ENCODE peak calls at places on chromosomes 12 and 14, in nine cellular contexts. One of them, this sample, is unnamed.

GRCh38 chr12:115619889-115620288 is 657.6 kb downstream of the MED13L start:
- DNase-seq in endodermal cell: peak
- DNase-seq in AG04449: no peak
- DNase-seq in hepatocyte: no peak
- DNase-seq in progenitor cell of endocrine pancreas: no peak
- DNase-seq in B cell: no peak
- DNase-seq in left lung: no peak
- DNase-seq in WTC11: no peak
- DNase-seq in stomach: no peak
- DNase-seq in this sample: no peak

GRCh38 chr14:31955941-31956579 is 121.0 kb upstream of the ARHGAP5 start:
- DNase-seq in endodermal cell: no peak
- DNase-seq in AG04449: no peak
- DNase-seq in hepatocyte: no peak
- DNase-seq in progenitor cell of endocrine pancreas: no peak
- DNase-seq in B cell: no peak
- DNase-seq in left lung: no peak
- DNase-seq in WTC11: no peak
- DNase-seq in stomach: no peak
- DNase-seq in this sample: no peak

GRCh38 chr14:64423987-64424386 is 35.8 kb downstream of the MTHFD1 start:
- DNase-seq in endodermal cell: no peak
- DNase-seq in AG04449: no peak
- DNase-seq in hepatocyte: no peak
- DNase-seq in progenitor cell of endocrine pancreas: no peak
- DNase-seq in B cell: no peak
- DNase-seq in left lung: no peak
- DNase-seq in WTC11: no peak
- DNase-seq in stomach: no peak
- DNase-seq in this sample: no peak

GRCh38 chr12:46751173-46751572 is 74.6 kb downstream of the SLC38A4 start:
- DNase-seq in endodermal cell: no peak
- DNase-seq in AG04449: no peak
- DNase-seq in hepatocyte: no peak
- DNase-seq in progenitor cell of endocrine pancreas: no peak
- DNase-seq in B cell: no peak
- DNase-seq in left lung: no peak
- DNase-seq in WTC11: no peak
- DNase-seq in stomach: no peak
- DNase-seq in this sample: no peak

GRCh38 chr14:104416383-104416782 is 163.2 kb upstream of the C14orf180 start:
- DNase-seq in endodermal cell: no peak
- DNase-seq in AG04449: no peak
- DNase-seq in hepatocyte: no peak
- DNase-seq in progenitor cell of endocrine pancreas: no peak
- DNase-seq in B cell: no peak
- DNase-seq in left lung: no peak
- DNase-seq in WTC11: no peak
- DNase-seq in stomach: no peak
- DNase-seq in this sample: no peak

GRCh38 chr12:100372846-100373245 is 16.0 kb downstream of the SLC17A8 start:
- DNase-seq in endodermal cell: peak
- DNase-seq in AG04449: no peak
- DNase-seq in hepatocyte: no peak
- DNase-seq in progenitor cell of endocrine pancreas: no peak
- DNase-seq in B cell: no peak
- DNase-seq in left lung: no peak
- DNase-seq in WTC11: peak
- DNase-seq in stomach: no peak
- DNase-seq in this sample: no peak

GRCh38 chr12:4615667-4616066 is 33.2 kb downstream of the AKAP3 start:
- DNase-seq in endodermal cell: no peak
- DNase-seq in AG04449: no peak
- DNase-seq in hepatocyte: no peak
- DNase-seq in progenitor cell of endocrine pancreas: no peak
- DNase-seq in B cell: no peak
- DNase-seq in left lung: no peak
- DNase-seq in WTC11: no peak
- DNase-seq in stomach: no peak
- DNase-seq in this sample: no peak

GRCh38 chr12:3820122-3820521 is 53.1 kb downstream of the PARP11 start:
- DNase-seq in endodermal cell: no peak
- DNase-seq in AG04449: no peak
- DNase-seq in hepatocyte: no peak
- DNase-seq in progenitor cell of endocrine pancreas: no peak
- DNase-seq in B cell: no peak
- DNase-seq in left lung: no peak
- DNase-seq in WTC11: no peak
- DNase-seq in stomach: no peak
- DNase-seq in this sample: no peak

GRCh38 chr14:35149239-35149638 is 26.9 kb downstream of the PRORP start:
- DNase-seq in endodermal cell: no peak
- DNase-seq in AG04449: no peak
- DNase-seq in hepatocyte: peak
- DNase-seq in progenitor cell of endocrine pancreas: no peak
- DNase-seq in B cell: no peak
- DNase-seq in left lung: no peak
- DNase-seq in WTC11: no peak
- DNase-seq in stomach: no peak
- DNase-seq in this sample: no peak

GRCh38 chr12:114952573-114953196 is 268.7 kb upstream of the TBX3 start:
- DNase-seq in endodermal cell: peak
- DNase-seq in AG04449: no peak
- DNase-seq in hepatocyte: peak
- DNase-seq in progenitor cell of endocrine pancreas: no peak
- DNase-seq in B cell: no peak
- DNase-seq in left lung: no peak
- DNase-seq in WTC11: no peak
- DNase-seq in stomach: no peak
- DNase-seq in this sample: peak

GRCh38 chr12:24719293-24719721 is 229.6 kb downstream of the BCAT1 start:
- DNase-seq in endodermal cell: no peak
- DNase-seq in AG04449: no peak
- DNase-seq in hepatocyte: no peak
- DNase-seq in progenitor cell of endocrine pancreas: no peak
- DNase-seq in B cell: no peak
- DNase-seq in left lung: no peak
- DNase-seq in WTC11: no peak
- DNase-seq in stomach: no peak
- DNase-seq in this sample: no peak

GRCh38 chr14:64766430-64767151 is 62.4 kb downstream of the PLEKHG3 start:
- DNase-seq in endodermal cell: peak
- DNase-seq in AG04449: no peak
- DNase-seq in hepatocyte: no peak
- DNase-seq in progenitor cell of endocrine pancreas: no peak
- DNase-seq in B cell: no peak
- DNase-seq in left lung: peak
- DNase-seq in WTC11: peak
- DNase-seq in stomach: no peak
- DNase-seq in this sample: no peak

GRCh38 chr12:123243851-123244250 is 10.6 kb downstream of the MTRFR start:
- DNase-seq in endodermal cell: no peak
- DNase-seq in AG04449: no peak
- DNase-seq in hepatocyte: no peak
- DNase-seq in progenitor cell of endocrine pancreas: no peak
- DNase-seq in B cell: no peak
- DNase-seq in left lung: no peak
- DNase-seq in WTC11: no peak
- DNase-seq in stomach: no peak
- DNase-seq in this sample: no peak

GRCh38 chr14:64708148-64709004 is 4.2 kb downstream of the PLEKHG3 start:
- DNase-seq in endodermal cell: peak
- DNase-seq in AG04449: no peak
- DNase-seq in hepatocyte: peak
- DNase-seq in progenitor cell of endocrine pancreas: peak
- DNase-seq in B cell: peak
- DNase-seq in left lung: peak
- DNase-seq in WTC11: peak
- DNase-seq in stomach: no peak
- DNase-seq in this sample: peak

GRCh38 chr12:59086124-59086523 is 165.8 kb upstream of the LRIG3 start:
- DNase-seq in endodermal cell: no peak
- DNase-seq in AG04449: no peak
- DNase-seq in hepatocyte: no peak
- DNase-seq in progenitor cell of endocrine pancreas: no peak
- DNase-seq in B cell: no peak
- DNase-seq in left lung: no peak
- DNase-seq in WTC11: no peak
- DNase-seq in stomach: no peak
- DNase-seq in this sample: no peak

GRCh38 chr14:90900712-90901111 is 84.5 kb upstream of the TTC7B start:
- DNase-seq in endodermal cell: no peak
- DNase-seq in AG04449: no peak
- DNase-seq in hepatocyte: no peak
- DNase-seq in progenitor cell of endocrine pancreas: no peak
- DNase-seq in B cell: no peak
- DNase-seq in left lung: no peak
- DNase-seq in WTC11: no peak
- DNase-seq in stomach: no peak
- DNase-seq in this sample: no peak
- TF ChIP-seq CTCF in endodermal cell: peak
- TF ChIP-seq CTCF in AG04449: no peak
- TF ChIP-seq CTCF in hepatocyte: peak
- TF ChIP-seq CTCF in progenitor cell of endocrine pancreas: peak
- TF ChIP-seq CTCF in B cell: no peak
- TF ChIP-seq CTCF in left lung: no peak
- TF ChIP-seq CTCF in WTC11: no peak
- TF ChIP-seq CTCF in stomach: no peak
- TF ChIP-seq CTCF in this sample: no peak

DNA sequence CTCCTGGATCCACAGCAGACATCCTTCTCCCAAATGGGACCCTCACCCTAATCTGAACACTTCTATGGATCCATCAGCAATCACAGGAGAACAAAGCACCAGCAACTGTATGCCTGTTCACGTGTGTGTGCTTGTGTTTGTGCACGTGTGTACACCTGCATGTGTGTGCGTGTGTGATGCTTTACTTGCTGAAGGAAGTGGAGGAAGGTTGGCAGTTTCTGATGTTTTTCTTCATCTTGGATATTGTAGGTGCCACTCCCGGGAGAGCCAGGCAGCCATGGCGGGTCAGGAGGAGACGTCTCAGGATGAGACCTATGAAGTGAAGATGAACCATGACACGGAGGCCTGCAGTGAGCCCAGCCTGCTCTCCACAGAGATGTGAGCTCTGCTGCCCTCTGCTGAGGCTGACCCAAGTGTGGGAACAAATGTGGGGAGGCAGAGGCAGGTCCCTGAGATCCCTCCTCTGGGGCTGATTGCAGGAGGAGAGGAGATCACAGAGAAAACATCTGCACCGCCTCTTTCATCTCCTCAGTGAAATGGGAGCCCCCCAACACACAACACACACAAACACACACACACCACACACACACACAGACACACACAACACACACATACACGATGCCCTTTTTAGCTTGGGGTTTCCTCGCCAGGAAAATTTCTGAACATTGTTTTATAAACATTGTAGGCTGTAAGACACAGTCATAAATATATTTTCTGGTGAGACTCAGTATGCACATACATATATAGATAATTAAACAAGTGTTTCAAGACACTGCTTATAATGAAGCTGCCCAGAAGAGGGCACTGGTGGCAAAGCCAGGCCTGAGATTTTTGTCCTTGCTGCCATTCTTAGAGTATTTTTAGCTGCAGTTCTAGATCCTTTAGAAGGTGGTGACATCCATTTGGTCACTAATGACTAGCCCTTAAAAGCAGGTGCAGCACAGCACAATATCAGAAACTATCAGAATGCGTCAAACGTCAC is 112.2 kb upstream of the FKBP4 start:
- DNase-seq in endodermal cell: peak
- DNase-seq in AG04449: no peak
- DNase-seq in hepatocyte: peak
- DNase-seq in progenitor cell of endocrine pancreas: no peak
- DNase-seq in B cell: peak
- DNase-seq in left lung: no peak
- DNase-seq in WTC11: peak
- DNase-seq in stomach: no peak
- DNase-seq in this sample: no peak
- TF ChIP-seq CTCF in endodermal cell: peak
- TF ChIP-seq CTCF in AG04449: peak
- TF ChIP-seq CTCF in hepatocyte: peak
- TF ChIP-seq CTCF in progenitor cell of endocrine pancreas: peak
- TF ChIP-seq CTCF in B cell: peak
- TF ChIP-seq CTCF in left lung: no peak
- TF ChIP-seq CTCF in WTC11: no peak
- TF ChIP-seq CTCF in stomach: no peak
- TF ChIP-seq CTCF in this sample: no peak

GRCh38 chr12:11771895-11772502 is 122.5 kb downstream of the ETV6 start:
- DNase-seq in endodermal cell: no peak
- DNase-seq in AG04449: no peak
- DNase-seq in hepatocyte: no peak
- DNase-seq in progenitor cell of endocrine pancreas: no peak
- DNase-seq in B cell: no peak
- DNase-seq in left lung: no peak
- DNase-seq in WTC11: no peak
- DNase-seq in stomach: no peak
- DNase-seq in this sample: no peak
- TF ChIP-seq CTCF in endodermal cell: no peak
- TF ChIP-seq CTCF in AG04449: no peak
- TF ChIP-seq CTCF in hepatocyte: no peak
- TF ChIP-seq CTCF in progenitor cell of endocrine pancreas: no peak
- TF ChIP-seq CTCF in B cell: no peak
- TF ChIP-seq CTCF in left lung: no peak
- TF ChIP-seq CTCF in WTC11: no peak
- TF ChIP-seq CTCF in stomach: no peak
- TF ChIP-seq CTCF in this sample: no peak

GRCh38 chr12:111033281-111034147 is 113.1 kb upstream of the MYL2 start:
- DNase-seq in endodermal cell: peak
- DNase-seq in AG04449: no peak
- DNase-seq in hepatocyte: peak
- DNase-seq in progenitor cell of endocrine pancreas: peak
- DNase-seq in B cell: peak
- DNase-seq in left lung: no peak
- DNase-seq in WTC11: peak
- DNase-seq in stomach: no peak
- DNase-seq in this sample: no peak
- TF ChIP-seq CTCF in endodermal cell: peak
- TF ChIP-seq CTCF in AG04449: no peak
- TF ChIP-seq CTCF in hepatocyte: peak
- TF ChIP-seq CTCF in progenitor cell of endocrine pancreas: peak
- TF ChIP-seq CTCF in B cell: no peak
- TF ChIP-seq CTCF in left lung: no peak
- TF ChIP-seq CTCF in WTC11: peak
- TF ChIP-seq CTCF in stomach: no peak
- TF ChIP-seq CTCF in this sample: no peak

GRCh38 chr12:72570601-72571000 is 298.4 kb downstream of the TRHDE start:
- DNase-seq in endodermal cell: peak
- DNase-seq in AG04449: no peak
- DNase-seq in hepatocyte: peak
- DNase-seq in progenitor cell of endocrine pancreas: no peak
- DNase-seq in B cell: peak
- DNase-seq in left lung: no peak
- DNase-seq in WTC11: peak
- DNase-seq in stomach: no peak
- DNase-seq in this sample: no peak
- TF ChIP-seq CTCF in endodermal cell: peak
- TF ChIP-seq CTCF in AG04449: no peak
- TF ChIP-seq CTCF in hepatocyte: peak
- TF ChIP-seq CTCF in progenitor cell of endocrine pancreas: peak
- TF ChIP-seq CTCF in B cell: no peak
- TF ChIP-seq CTCF in left lung: no peak
- TF ChIP-seq CTCF in WTC11: peak
- TF ChIP-seq CTCF in stomach: no peak
- TF ChIP-seq CTCF in this sample: peak